ENCODE peak calls at places on chromosome 6, in six cellular contexts. D, A, W, U, S and E are unnamed samples.

GRCh38 chr6:156190270-156190669 is 586.9 kb upstream of the ARID1B start:
- DNase-seq in D (no peak), A (no peak), W (no peak), U (no peak), S (no peak), E (no peak)

GRCh38 chr6:93088675-93089575 is 330.4 kb downstream of the EPHA7 start:
- DNase-seq in D (no peak), A (no peak), W (no peak), U (no peak), S (no peak), E (no peak)

GRCh38 chr6:17450825-17451224 is 57.4 kb downstream of the CAP2 start:
- DNase-seq in D (no peak), A (no peak), W (no peak), U (no peak), S (no peak), E (no peak)

GRCh38 chr6:124164363-124164762 is 360.7 kb downstream of the NKAIN2 start:
- DNase-seq in D (no peak), A (no peak), W (no peak), U (no peak), S (no peak), E (no peak)

GRCh38 chr6:3455490-3456394 is 1.1 kb downstream of the SLC22A23 start:
- DNase-seq in D (no peak), A (no peak), W (peak), U (peak), S (no peak), E (peak)

GRCh38 chr6:78831492-78831891 is 35.9 kb upstream of the IRAK1BP1 start:
- DNase-seq in D (no peak), A (no peak), W (no peak), U (peak), S (no peak), E (no peak)

GRCh38 chr6:127519469-127519785 is 292 bp upstream of the MTCL3 start:
- DNase-seq in D (no peak), A (no peak), W (no peak), U (no peak), S (no peak), E (no peak)

GRCh38 chr6:37783831-37784584 is 35.5 kb upstream of the ZFAND3 start:
- DNase-seq in D (no peak), A (no peak), W (peak), U (peak), S (peak), E (peak)

GRCh38 chr6:36977470-36977941 is 8.5 kb downstream of the MTCH1 start:
- DNase-seq in D (no peak), A (no peak), W (peak), U (no peak), S (no peak), E (peak)

GRCh38 chr6:403659-404655 is 12.4 kb downstream of the IRF4 start:
- DNase-seq in D (no peak), A (no peak), W (no peak), U (no peak), S (no peak), E (no peak)

GRCh38 chr6:100099189-100100074 is 105.4 kb upstream of the MCHR2 start:
- DNase-seq in D (no peak), A (no peak), W (no peak), U (no peak), S (no peak), E (no peak)

GRCh38 chr6:701696-702479 is 8.9 kb upstream of the EXOC2 start:
- DNase-seq in D (no peak), A (no peak), W (no peak), U (no peak), S (no peak), E (no peak)

GRCh38 chr6:26105842-26106241 is 18.6 kb downstream of the HFE start:
- DNase-seq in D (no peak), A (no peak), W (no peak), U (no peak), S (no peak), E (no peak)

GRCh38 chr6:49516147-49516505 is 16.4 kb downstream of the GLYATL3 start:
- DNase-seq in D (no peak), A (no peak), W (no peak), U (no peak), S (no peak), E (no peak)

GRCh38 chr6:50093116-50093937 is 43.6 kb upstream of the DEFB112 start:
- DNase-seq in D (no peak), A (no peak), W (no peak), U (no peak), S (no peak), E (no peak)

GRCh38 chr6:41713161-41713649 is 22.2 kb downstream of the TFEB start:
- DNase-seq in D (peak), A (no peak), W (no peak), U (peak), S (no peak), E (no peak)

GRCh38 chr6:163708459-163708858 is 293.9 kb downstream of the QKI start:
- DNase-seq in D (no peak), A (peak), W (no peak), U (no peak), S (no peak), E (no peak)

GRCh38 chr6:126480268-126480667 is 140.4 kb downstream of the CENPW start:
- DNase-seq in D (no peak), A (no peak), W (no peak), U (no peak), S (no peak), E (no peak)

GRCh38 chr6:4603291-4603690 is 172.9 kb upstream of the CDYL start:
- DNase-seq in D (no peak), A (no peak), W (no peak), U (peak), S (no peak), E (no peak)

GRCh38 chr6:8785223-8785622 is 349.9 kb upstream of the SLC35B3 start:
- DNase-seq in D (no peak), A (no peak), W (no peak), U (no peak), S (no peak), E (no peak)

GRCh38 chr6:50817638-50817950 is 1.1 kb upstream of the TFAP2B start:
- DNase-seq in D (no peak), A (no peak), W (no peak), U (no peak), S (no peak), E (no peak)

GRCh38 chr6:66489269-66489987 is 782.4 kb upstream of the EYS start:
- DNase-seq in D (no peak), A (no peak), W (no peak), U (no peak), S (no peak), E (no peak)

GRCh38 chr6:64227868-64228267 is 592.3 kb downstream of the PHF3 start:
- DNase-seq in D (no peak), A (no peak), W (no peak), U (no peak), S (no peak), E (no peak)

GRCh38 chr6:83065511-83066192 is at the start of gene UBE3D:
- DNase-seq in D (peak), A (no peak), W (peak), U (peak), S (peak), E (peak)

GRCh38 chr6:143564484-143565017 is 53.0 kb upstream of the FUCA2 start:
- DNase-seq in D (no peak), A (no peak), W (no peak), U (no peak), S (no peak), E (no peak)

GRCh38 chr6:2600363-2600762 is 150.4 kb downstream of the MYLK4 start:
- DNase-seq in D (no peak), A (no peak), W (no peak), U (no peak), S (no peak), E (no peak)

GRCh38 chr6:117399924-117400323 is 25.8 kb downstream of the ROS1 start:
- DNase-seq in D (no peak), A (no peak), W (no peak), U (no peak), S (no peak), E (no peak)

GRCh38 chr6:152635949-152636674 is 1.1 kb downstream of the SYNE1 start:
- DNase-seq in D (no peak), A (no peak), W (peak), U (no peak), S (no peak), E (no peak)
- TF ChIP-seq POLR2AphosphoS5 in D (no peak), A (no peak), W (peak), U (peak), S (no peak), E (no peak)

GRCh38 chr6:67880939-67881705 is 754.0 kb upstream of the ADGRB3 start:
- DNase-seq in D (no peak), A (no peak), W (no peak), U (no peak), S (no peak), E (no peak)
- TF ChIP-seq POLR2A in D (no peak), A (no peak), W (no peak), U (no peak), S (no peak), E (no peak)

GRCh38 chr6:110542311-110543024 is 66.1 kb upstream of the SLC22A16 start:
- DNase-seq in D (no peak), A (no peak), W (no peak), U (no peak), S (no peak), E (no peak)

GRCh38 chr6:110538416-110539060 is 62.1 kb upstream of the SLC22A16 start:
- DNase-seq in D (no peak), A (no peak), W (no peak), U (no peak), S (no peak), E (no peak)

GRCh38 chr6:110541701-110542309 is 65.4 kb upstream of the SLC22A16 start:
- DNase-seq in D (no peak), A (no peak), W (no peak), U (no peak), S (no peak), E (no peak)

GRCh38 chr6:110534731-110535164 is 58.3 kb upstream of the SLC22A16 start:
- DNase-seq in D (no peak), A (no peak), W (no peak), U (no peak), S (no peak), E (no peak)

GRCh38 chr6:110537208-110538123 is 61.1 kb upstream of the SLC22A16 start:
- DNase-seq in D (no peak), A (no peak), W (no peak), U (no peak), S (no peak), E (no peak)
- TF ChIP-seq POLR2AphosphoS5 in D (no peak), A (no peak), W (no peak), U (no peak), S (no peak), E (no peak)

GRCh38 chr6:15715060-15715459 is 52.2 kb upstream of the DTNBP1 start:
- DNase-seq in D (no peak), A (no peak), W (no peak), U (no peak), S (no peak), E (no peak)
- TF ChIP-seq POLR2A in D (no peak), A (no peak), W (no peak), U (no peak), S (no peak), E (no peak)